ENCODE peak calls at places on chromosomes 7 and 10, in five cellular contexts. A is WERI-Rb-1; F is iris pigment epithelial cell; H is stimulated activated CD8-positive, alpha-beta memory T cell treated with anti-CD3 and anti-CD28 coated beads, Interleukin-2, amount 100 ng/mL, for 48 hours; P is KG1. W is an unnamed sample.

GRCh38 chr7:73999664-74000420 is 28.1 kb upstream of the ELN start:
- DNase-seq in F (peak; percentile 64), P (no peak), H (no peak), A (no peak), W (no peak)

GRCh38 chr10:51960494-51960895 is 261.1 kb upstream of the CSTF2T start:
- DNase-seq in A (no peak), P (peak; percentile 11), H (no peak), F (peak; percentile 37), W (no peak)

GRCh38 chr10:13758302-13758701 is 171.5 kb downstream of the PRPF18 start:
- DNase-seq in A (peak; percentile 48), P (no peak), F (peak; percentile 80), H (no peak), W (no peak)

GRCh38 chr7:73879977-73880681 is 19.2 kb downstream of the TMEM270 start:
- DNase-seq in P (no peak), A (no peak), H (no peak), F (no peak), W (no peak)

GRCh38 chr10:123769647-123770046 is 103.5 kb downstream of the GPR26 start:
- DNase-seq in P (no peak), H (no peak), F (no peak), A (no peak), W (no peak)

GRCh38 chr10:124736491-124737136 is 7.6 kb downstream of the FAM53B start:
- DNase-seq in P (no peak), H (no peak), A (peak; percentile 59), F (peak; percentile 70), W (no peak)

GRCh38 chr7:55178863-55179773 is 160.3 kb downstream of the EGFR start:
- DNase-seq in P (no peak), H (no peak), F (no peak), A (no peak), W (no peak)

GRCh38 chr7:156234666-156235494 is 405.7 kb upstream of the RNF32 start:
- DNase-seq in A (no peak), P (no peak), H (no peak), F (no peak), W (no peak)

GRCh38 chr7:35967366-35968139 is 166.7 kb downstream of the SEPTIN7 start:
- DNase-seq in H (no peak), P (no peak), F (no peak), A (no peak), W (no peak)

GRCh38 chr7:94064541-94065191 is 60.5 kb upstream of the BET1 start:
- DNase-seq in F (peak; percentile 46), A (no peak), P (no peak), H (no peak), W (no peak)

GRCh38 chr10:49387029-49387428 is 8.9 kb downstream of the DRGX start:
- DNase-seq in H (no peak), F (peak; percentile 98), A (no peak), P (no peak), W (no peak)

GRCh38 chr7:96327429-96327828 is 5.5 kb upstream of the SLC25A13 start:
- DNase-seq in F (no peak), P (no peak), H (no peak), A (no peak), W (no peak)

W was measured in HL-60.